ENCODE peak calls at places on chromosomes 13 and 19, in four cellular contexts. Z is WTC11, R is K562, O is HepG2. B is an unnamed sample.

GRCh38 chr19:1172353-1173159 is 1.5 kb downstream of the SBNO2 start:
- DNase-seq in Z (peak), R (no peak), O (no peak), B (no peak)

GRCh38 chr13:43596924-43597598 is 189.7 kb downstream of the ENOX1 start:
- DNase-seq in Z (no peak), R (no peak), O (no peak), B (no peak)

GRCh38 chr19:3593156-3593555 is 7.9 kb downstream of the GIPC3 start:
- DNase-seq in Z (peak), R (no peak), O (no peak), B (no peak)

GRCh38 chr19:30557927-30558557 is 185.9 kb downstream of the ZNF536 start:
- DNase-seq in Z (no peak), R (no peak), O (no peak), B (no peak)

GRCh38 chr13:51020600-51020999 is 90.5 kb downstream of the C13orf42 start:
- DNase-seq in Z (no peak), R (peak), O (no peak), B (no peak)

GRCh38 chr13:91459485-91459884 is 61.1 kb downstream of the GPC5 start:
- DNase-seq in Z (no peak), R (peak), O (peak), B (no peak)

GRCh38 chr19:18634612-18635290 is 2.1 kb upstream of the KLHL26 start:
- DNase-seq in Z (no peak), R (no peak), O (peak), B (no peak)

GRCh38 chr13:41588899-41589298 is 131.5 kb downstream of the RGCC start:
- DNase-seq in Z (no peak), R (peak), O (peak), B (no peak)

GRCh38 chr13:28089065-28089464 is 11.3 kb downstream of the FLT3 start:
- DNase-seq in Z (no peak), R (no peak), O (no peak), B (no peak)

GRCh38 chr19:44582581-44583265 is 30.6 kb upstream of the IGSF23 start:
- DNase-seq in Z (peak), R (peak), O (no peak), B (peak)

GRCh38 chr13:39965309-39965708 is 309.8 kb downstream of the COG6 start:
- DNase-seq in Z (no peak), R (no peak), O (no peak), B (no peak)
- TF ChIP-seq ELF4 in Z (no peak), R (no peak), O (no peak), B (no peak)

GRCh38 chr19:46131485-46132143 is 7.1 kb upstream of the IGFL3 start:
- DNase-seq in Z (no peak), R (no peak), O (no peak), B (no peak)
- TF ChIP-seq ELF4 in Z (no peak), R (no peak), O (no peak), B (no peak)

DNA sequence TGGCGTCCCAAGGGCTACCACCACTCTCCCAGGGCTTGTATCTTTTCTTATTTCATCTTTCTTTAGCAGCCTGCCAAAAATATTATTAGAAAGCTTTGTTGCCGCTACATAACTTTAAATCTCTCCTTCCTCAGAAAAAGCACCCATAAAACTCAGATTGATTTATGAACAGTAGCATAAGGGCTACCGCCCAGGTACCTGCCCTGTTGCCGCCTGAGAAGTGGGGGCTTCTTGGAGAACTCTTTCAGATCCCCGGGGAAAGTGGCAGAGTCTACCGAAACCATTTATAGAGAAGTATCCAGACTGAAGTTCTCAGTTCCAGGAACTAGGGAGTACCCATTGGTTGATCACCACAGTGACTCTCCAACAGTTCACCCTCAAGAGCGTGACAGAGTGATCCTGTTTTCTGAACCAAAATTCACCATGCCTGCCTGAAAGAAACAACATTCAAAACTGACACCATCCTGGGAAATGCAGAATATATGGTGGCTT is 697 bp upstream of the N4BP2L1 start:
- DNase-seq in Z (no peak), R (no peak), O (no peak), B (no peak)
- TF ChIP-seq ELF4 in Z (no peak), R (no peak), O (no peak), B (no peak)

GRCh38 chr19:50003810-50004419 is 21.3 kb downstream of the VRK3 start:
- DNase-seq in Z (no peak), R (peak), O (no peak), B (no peak)
- TF ChIP-seq ELF4 in Z (no peak), R (no peak), O (no peak), B (no peak)

GRCh38 chr13:39777527-39778061 is 122.1 kb downstream of the COG6 start:
- DNase-seq in Z (no peak), R (peak), O (no peak), B (peak)
- TF ChIP-seq ELF4 in Z (no peak), R (no peak), O (no peak), B (no peak)